ENCODE peak calls at places on chromosome 6, in four cellular contexts. O, Z, I and H are unnamed samples.

GRCh38 chr6:144008501-144009245 is 614 bp upstream of the PLAGL1 start:
- DNase-seq in I (no peak), Z (no peak), O (no peak), H (peak; percentile 32)

GRCh38 chr6:142870787-142871371 is 74.1 kb downstream of the HIVEP2 start:
- DNase-seq in I (no peak), O (no peak), Z (no peak), H (no peak)

GRCh38 chr6:94902974-94903628 is 674.2 kb upstream of the MANEA start:
- DNase-seq in Z (no peak), O (no peak), I (no peak), H (no peak)

GRCh38 chr6:144482142-144482541 is 197.0 kb downstream of the UTRN start:
- DNase-seq in Z (no peak), O (peak; percentile 74), I (peak; percentile 81), H (peak; percentile 59)

GRCh38 chr6:32393660-32394420 is 13.1 kb downstream of the BTNL2 start:
- DNase-seq in O (no peak), I (no peak), Z (no peak), H (no peak)

GRCh38 chr6:153625089-153625488 is 414.0 kb upstream of the OPRM1 start:
- DNase-seq in Z (no peak), I (no peak), O (no peak), H (no peak)

GRCh38 chr6:163663575-163663974 is 249.1 kb downstream of the QKI start:
- DNase-seq in I (no peak), Z (no peak), O (no peak), H (no peak)

GRCh38 chr6:121439456-121440250 is 4.2 kb downstream of the GJA1 start:
- DNase-seq in O (no peak), I (no peak), Z (no peak), H (no peak)

GRCh38 chr6:110476046-110476849 is at the start of gene SLC22A16:
- DNase-seq in I (no peak), Z (no peak), O (no peak), H (no peak)

GRCh38 chr6:52505726-52506501 is 70.9 kb downstream of the TRAM2 start:
- DNase-seq in O (no peak), Z (no peak), I (no peak), H (no peak)

GRCh38 chr6:167856999-167857660 is 30.4 kb downstream of the AFDN start:
- DNase-seq in O (no peak), Z (no peak), I (no peak), H (no peak)

GRCh38 chr6:6812427-6812826 is 223.9 kb downstream of the LY86 start:
- DNase-seq in I (no peak), O (no peak), Z (no peak), H (no peak)